ENCODE peak calls at places on chromosomes 4 and X, in eight cellular contexts. S, V, I, O, D, X, A and M are unnamed samples. For H3K36me3 and H3K4me1, the result is how much of the 10 kb centered on the place peaks cover.

GRCh38 chr4:145909331-145909730 is 29.3 kb downstream of the ZNF827 start:
- DNase-seq in X (peak), V (peak), D (no peak), I (peak), S (no peak), A (peak), O (peak), M (peak)

GRCh38 chrX:74259879-74260491 is 44.0 kb upstream of the ZCCHC13 start:
- DNase-seq in O (peak), X (no peak), A (no peak), S (no peak), V (no peak), I (no peak), D (no peak), M (no peak)

GRCh38 chrX:38937400-38937799 is 136.1 kb downstream of the MID1IP1 start:
- DNase-seq in O (no peak), A (no peak), X (peak), V (no peak), I (no peak), S (no peak), D (no peak), M (no peak)

GRCh38 chr4:147924604-147925412 is 192.9 kb downstream of the ARHGAP10 start:
- DNase-seq in D (no peak), I (peak), O (peak), A (no peak), S (no peak), V (no peak), X (peak), M (no peak)

GRCh38 chr4:4339504-4340085 is 47.3 kb upstream of the NSG1 start:
- DNase-seq in A (no peak), O (no peak), I (peak), D (no peak), X (peak), S (no peak), V (no peak), M (no peak)

GRCh38 chr4:100872811-100873210 is 355.0 kb upstream of the EMCN start:
- DNase-seq in V (no peak), I (no peak), O (peak), A (no peak), D (no peak), X (no peak), S (no peak), M (no peak)

GRCh38 chr4:98491862-98492554 is 166.4 kb downstream of the TSPAN5 start:
- DNase-seq in D (no peak), A (no peak), X (peak), S (no peak), I (no peak), O (peak), V (no peak), M (no peak)

GRCh38 chrX:37825225-37825842 is 22.0 kb downstream of the DYNLT3 start:
- DNase-seq in O (peak), V (peak), D (no peak), S (peak), A (no peak), I (no peak), X (peak), M (peak)

GRCh38 chr4:110196871-110197420 is 1.5 kb downstream of the ELOVL6 start:
- DNase-seq in O (peak), V (peak), A (no peak), S (peak), X (peak), D (no peak), I (peak), M (peak)

GRCh38 chr4:156594619-156595018 is 377.0 kb downstream of the PDGFC start:
- DNase-seq in V (peak), A (peak), D (no peak), I (no peak), X (no peak), S (peak), O (no peak), M (peak)

DNA sequence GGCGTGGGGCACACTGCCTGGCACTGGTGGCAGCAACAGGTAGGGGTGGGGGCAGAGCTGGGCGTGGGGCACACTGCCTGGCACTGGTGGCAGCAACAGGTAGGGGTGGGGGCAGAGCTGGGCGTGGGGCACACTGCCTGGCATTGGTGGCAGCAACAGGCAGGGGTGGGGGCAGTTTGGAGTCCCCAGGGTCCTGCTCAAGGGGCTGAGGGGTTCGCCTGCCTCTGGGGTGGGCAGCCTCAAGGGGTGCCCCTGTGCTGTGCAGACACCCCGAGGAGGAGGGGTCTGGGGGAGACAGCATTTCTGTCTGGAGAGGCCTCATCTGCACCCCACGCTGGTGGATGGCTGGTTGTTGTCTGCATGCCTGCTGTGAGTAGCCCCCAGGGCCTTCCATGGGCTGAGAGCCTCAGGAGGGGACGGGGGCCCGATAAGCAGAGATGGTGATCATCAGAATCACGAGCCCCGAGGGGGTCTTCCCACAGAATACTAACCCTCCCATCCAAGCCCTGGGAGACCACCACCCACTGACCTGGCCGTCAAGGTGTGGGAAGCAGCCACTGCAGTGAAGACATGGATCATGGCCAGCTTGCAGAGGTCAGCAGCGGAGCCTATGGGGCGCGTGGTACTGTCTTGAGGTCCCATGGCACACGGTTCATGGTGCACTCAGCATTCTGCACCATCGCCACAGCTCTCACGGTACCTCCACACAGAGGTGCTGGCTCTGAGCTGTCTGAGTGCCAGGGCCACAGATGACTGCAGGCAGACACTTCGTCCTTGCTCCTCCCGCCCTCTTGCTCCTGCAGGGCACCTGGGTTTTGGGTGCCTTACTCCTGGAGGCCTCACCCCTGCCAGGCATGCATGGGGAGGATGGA is 21.5 kb downstream of the NAT8L start:
- DNase-seq in D (peak), X (no peak), I (no peak), O (no peak), A (no peak), V (peak), S (peak), M (no peak)
- H3K36me3 ChIP-seq in D (under half), X (under half), I (under half), O (under half), A (under half), V (under half), S (under half), M (under half)

GRCh38 chr4:152971053-152971452 is 34.9 kb downstream of the FHDC1 start:
- DNase-seq in A (no peak), S (no peak), V (no peak), I (no peak), D (no peak), O (no peak), X (no peak), M (no peak)

GRCh38 chr4:152972821-152973613 is 36.9 kb downstream of the FHDC1 start:
- DNase-seq in D (no peak), V (no peak), I (no peak), O (peak), A (no peak), S (peak), X (peak), M (no peak)

GRCh38 chr4:152975615-152976465 is 39.7 kb downstream of the FHDC1 start:
- DNase-seq in D (no peak), V (no peak), O (no peak), I (no peak), S (peak), X (no peak), A (no peak), M (no peak)

GRCh38 chr4:152974732-152975614 is 38.9 kb downstream of the FHDC1 start:
- DNase-seq in S (peak), D (no peak), V (no peak), O (no peak), X (no peak), A (no peak), I (no peak), M (no peak)

GRCh38 chr4:152973614-152974200 is 37.6 kb downstream of the FHDC1 start:
- DNase-seq in A (no peak), X (no peak), O (no peak), S (no peak), V (no peak), I (no peak), D (no peak), M (no peak)
- H3K27ac ChIP-seq in A (no peak), X (peak), O (no peak), S (no peak), V (no peak), I (no peak), D (peak), M (no peak)

GRCh38 chr4:41432219-41432618 is 105.7 kb upstream of the LIMCH1 start:
- DNase-seq in O (no peak), X (no peak), I (no peak), D (no peak), A (no peak), V (no peak), S (no peak), M (no peak)

GRCh38 chr4:41433361-41433760 is 104.6 kb upstream of the LIMCH1 start:
- DNase-seq in D (no peak), V (no peak), O (no peak), X (no peak), S (no peak), I (no peak), A (no peak), M (no peak)

GRCh38 chr4:41435509-41435908 is 102.4 kb upstream of the LIMCH1 start:
- DNase-seq in S (no peak), D (no peak), V (no peak), I (no peak), A (no peak), O (no peak), X (no peak), M (no peak)

GRCh38 chr4:41430796-41431195 is 107.2 kb upstream of the LIMCH1 start:
- DNase-seq in V (no peak), O (no peak), D (no peak), X (peak), A (no peak), S (no peak), I (no peak), M (no peak)

GRCh38 chr4:41432889-41433288 is 105.1 kb upstream of the LIMCH1 start:
- DNase-seq in D (no peak), V (no peak), O (peak), X (peak), A (no peak), S (no peak), I (no peak), M (no peak)
- H3K4me1 ChIP-seq in D (under half), V (under half), O (under half), X (under half), A (half or more), S (under half), I (under half), M (half or more)

GRCh38 chr4:1325176-1325480 is 21.9 kb upstream of the UVSSA start:
- DNase-seq in O (no peak), V (no peak), I (no peak), D (peak), A (no peak), X (no peak), S (no peak), M (no peak)

GRCh38 chr4:1323280-1323634 is 23.8 kb upstream of the UVSSA start:
- DNase-seq in A (no peak), S (no peak), D (no peak), V (no peak), I (no peak), X (no peak), O (no peak), M (no peak)

GRCh38 chr4:1321486-1321885 is 25.5 kb upstream of the UVSSA start:
- DNase-seq in V (no peak), D (peak), O (no peak), S (no peak), X (no peak), A (no peak), I (no peak), M (no peak)

GRCh38 chr4:1323635-1324442 is 23.2 kb upstream of the UVSSA start:
- DNase-seq in D (no peak), S (no peak), O (no peak), X (peak), V (no peak), I (no peak), A (no peak), M (no peak)

GRCh38 chr4:1321946-1322650 is 24.9 kb upstream of the UVSSA start:
- DNase-seq in X (no peak), S (no peak), A (no peak), O (no peak), I (no peak), D (peak), V (no peak), M (no peak)
- H3K36me3 ChIP-seq in X (under half), S (half or more), A (half or more), O (under half), I (under half), D (under half), V (under half), M (under half)

GRCh38 chr4:11622961-11623725 is 194.4 kb upstream of the HS3ST1 start:
- DNase-seq in X (no peak), V (no peak), O (no peak), I (no peak), A (no peak), S (no peak), D (no peak), M (no peak)
- H3K27ac ChIP-seq in X (no peak), V (no peak), O (no peak), I (no peak), A (no peak), S (no peak), D (no peak), M (no peak)

DNA sequence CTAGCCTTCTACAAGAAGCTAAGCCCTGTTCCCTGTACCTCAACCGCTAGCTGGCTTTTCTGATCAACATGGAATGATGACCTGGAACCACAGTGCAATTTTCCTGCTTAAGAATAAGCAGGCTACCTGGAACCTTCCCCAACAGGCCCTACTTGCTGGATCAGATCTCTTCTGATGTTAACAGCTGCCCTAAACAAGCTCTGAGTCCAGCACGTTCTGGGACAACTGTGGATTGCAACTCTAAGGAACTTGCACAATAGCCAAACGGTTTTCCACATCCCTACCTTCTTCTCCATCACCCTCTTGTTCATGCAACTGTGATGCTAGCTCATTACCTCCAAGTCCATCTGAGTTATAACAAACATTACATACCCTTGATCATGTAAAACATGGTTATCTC is 19.8 kb downstream of the ATP8A1 start:
- DNase-seq in I (no peak), X (no peak), O (no peak), V (no peak), D (no peak), A (no peak), S (no peak), M (no peak)
- H3K4me1 ChIP-seq in I (under half), X (under half), O (under half), V (under half), D (under half), A (half or more), S (under half), M (under half)

GRCh38 chr4:67721770-67722597 is 21.0 kb upstream of the UBA6 start:
- DNase-seq in O (peak), D (no peak), X (no peak), V (no peak), S (no peak), I (no peak), A (no peak), M (no peak)
- H3K36me3 ChIP-seq in O (under half), D (under half), X (under half), V (under half), S (under half), I (under half), A (under half), M (under half)

GRCh38 chr4:169229571-169230028 is 41.2 kb downstream of the SH3RF1 start:
- DNase-seq in I (no peak), X (peak), O (peak), A (no peak), S (no peak), V (no peak), D (no peak), M (no peak)

GRCh38 chr4:169225812-169226211 is 44.9 kb downstream of the SH3RF1 start:
- DNase-seq in D (no peak), O (no peak), X (peak), A (no peak), I (no peak), V (no peak), S (no peak), M (no peak)

GRCh38 chr4:169225058-169225751 is 45.6 kb downstream of the SH3RF1 start:
- DNase-seq in A (no peak), D (no peak), O (peak), I (no peak), V (no peak), S (no peak), X (peak), M (no peak)

GRCh38 chr4:169228076-169228475 is 42.7 kb downstream of the SH3RF1 start:
- DNase-seq in D (no peak), X (no peak), I (no peak), V (no peak), S (no peak), A (no peak), O (no peak), M (no peak)

GRCh38 chr4:169226565-169226964 is 44.2 kb downstream of the SH3RF1 start:
- DNase-seq in X (no peak), V (no peak), I (no peak), O (no peak), A (no peak), D (no peak), S (no peak), M (no peak)
- H3K27ac ChIP-seq in X (peak), V (no peak), I (no peak), O (no peak), A (no peak), D (no peak), S (no peak), M (no peak)

GRCh38 chr4:89308161-89308500 is 531 bp upstream of the GPRIN3 start:
- DNase-seq in S (no peak), X (peak), A (no peak), I (no peak), V (no peak), D (no peak), O (no peak), M (no peak)
- H3K4me1 ChIP-seq in S (under half), X (under half), A (under half), I (under half), V (under half), D (under half), O (under half), M (under half)

GRCh38 chr4:25399502-25399901 is 22.4 kb downstream of the ANAPC4 start:
- DNase-seq in O (no peak), A (no peak), S (no peak), D (no peak), V (no peak), I (no peak), X (no peak), M (no peak)

GRCh38 chr4:25403699-25404098 is 26.6 kb downstream of the ANAPC4 start:
- DNase-seq in A (no peak), O (no peak), D (no peak), V (no peak), I (no peak), S (no peak), X (no peak), M (no peak)

GRCh38 chr4:25401066-25401465 is 24.0 kb downstream of the ANAPC4 start:
- DNase-seq in I (no peak), V (no peak), A (no peak), X (peak), S (no peak), D (no peak), O (peak), M (no peak)

GRCh38 chr4:25405453-25405852 is 28.4 kb downstream of the ANAPC4 start:
- DNase-seq in O (no peak), I (no peak), X (no peak), S (no peak), A (no peak), D (no peak), V (no peak), M (no peak)

DNA sequence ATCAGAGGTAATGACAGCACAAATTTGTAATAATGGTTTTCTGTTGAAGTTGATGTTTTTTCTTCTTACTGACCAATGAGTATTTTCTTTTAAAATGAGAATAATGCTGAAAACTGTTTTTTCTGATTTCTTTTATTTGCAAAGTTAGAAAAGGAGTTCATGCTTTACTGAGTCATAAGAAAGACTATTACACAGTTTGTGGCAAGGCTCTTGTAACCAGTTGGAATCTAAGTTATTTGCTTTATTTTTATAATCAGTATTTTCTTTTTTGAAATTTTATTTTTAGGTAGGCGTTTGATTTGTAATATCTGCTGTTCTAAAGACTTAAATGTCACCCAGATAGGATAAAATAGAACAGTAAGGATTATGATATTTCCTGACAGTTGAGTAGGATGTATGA is 25.5 kb downstream of the ANAPC4 start:
- DNase-seq in X (peak), S (no peak), A (no peak), V (no peak), D (no peak), I (no peak), O (no peak), M (no peak)
- H3K36me3 ChIP-seq in X (under half), S (half or more), A (half or more), V (under half), D (under half), I (under half), O (under half), M (under half)